ENCODE peak calls at places on chromosomes 16 and 17, in six cellular contexts. J, Q, L, N, D and B are unnamed samples.

GRCh38 chr16:69711115-69711740 is 15.1 kb downstream of the NQO1 start:
- DNase-seq in J (peak; percentile 56), Q (no peak), L (no peak), N (peak; percentile 64), D (no peak), B (no peak)

GRCh38 chr17:3594056-3594810 is 15.0 kb downstream of the TRPV1 start:
- DNase-seq in J (peak; percentile 48), Q (peak; percentile 32), L (no peak), N (no peak), D (peak; percentile 49), B (peak; percentile 32)

GRCh38 chr16:3754304-3754703 is 37.0 kb upstream of the TRAP1 start:
- DNase-seq in J (peak; percentile 18), Q (no peak), L (no peak), N (no peak), D (no peak), B (no peak)

GRCh38 chr16:85454171-85454883 is 158.8 kb upstream of the GSE1 start:
- DNase-seq in J (no peak), Q (no peak), L (no peak), N (peak; percentile 36), D (no peak), B (no peak)

GRCh38 chr17:64240261-64240740 is 22.8 kb downstream of the TEX2 start:
- DNase-seq in J (no peak), Q (no peak), L (no peak), N (no peak), D (no peak), B (no peak)

GRCh38 chr16:85724936-85725335 is 26.0 kb downstream of the C16orf74 start:
- DNase-seq in J (no peak), Q (no peak), L (no peak), N (no peak), D (no peak), B (no peak)

GRCh38 chr16:28826141-28826540 is 3.3 kb downstream of the ATXN2L start:
- DNase-seq in J (no peak), Q (no peak), L (no peak), N (no peak), D (no peak), B (no peak)

GRCh38 chr16:2769675-2770056 is 7.4 kb downstream of the ELOB start:
- DNase-seq in J (no peak), Q (no peak), L (no peak), N (no peak), D (no peak), B (no peak)

GRCh38 chr16:14309906-14310305 is 238.8 kb downstream of the MRTFB start:
- DNase-seq in J (no peak), Q (no peak), L (peak; percentile 97), N (peak; percentile 41), D (no peak), B (no peak)

GRCh38 chr17:65514082-65514481 is 47.4 kb downstream of the AXIN2 start:
- DNase-seq in J (no peak), Q (no peak), L (peak; percentile 35), N (no peak), D (no peak), B (no peak)

GRCh38 chr17:691423-691822 is 23.2 kb downstream of the VPS53 start:
- DNase-seq in J (no peak), Q (no peak), L (peak; percentile 67), N (no peak), D (no peak), B (no peak)

GRCh38 chr17:78313735-78314648 is 45.9 kb downstream of the SOCS3 start:
- DNase-seq in J (no peak), Q (peak; percentile 72), L (peak; percentile 95), N (peak; percentile 86), D (peak; percentile 81), B (no peak)

GRCh38 chr16:1469693-1470201 is 5.1 kb downstream of the CLCN7 start:
- DNase-seq in J (no peak), Q (no peak), L (no peak), N (no peak), D (no peak), B (no peak)

GRCh38 chr16:80804061-80804450 is 342 bp downstream of the CDYL2 start:
- DNase-seq in J (peak; percentile 30), Q (peak; percentile 34), L (no peak), N (peak; percentile 49), D (peak; percentile 70), B (no peak)

GRCh38 chr16:80802129-80802528 is 2.3 kb downstream of the CDYL2 start:
- DNase-seq in J (no peak), Q (no peak), L (no peak), N (no peak), D (no peak), B (no peak)

GRCh38 chr16:80802902-80803301 is 1.5 kb downstream of the CDYL2 start:
- DNase-seq in J (no peak), Q (no peak), L (no peak), N (no peak), D (no peak), B (no peak)

GRCh38 chr16:80804451-80805383 is at the start of gene CDYL2:
- DNase-seq in J (no peak), Q (no peak), L (peak; percentile 37), N (peak; percentile 50), D (peak; percentile 55), B (no peak)

DNA sequence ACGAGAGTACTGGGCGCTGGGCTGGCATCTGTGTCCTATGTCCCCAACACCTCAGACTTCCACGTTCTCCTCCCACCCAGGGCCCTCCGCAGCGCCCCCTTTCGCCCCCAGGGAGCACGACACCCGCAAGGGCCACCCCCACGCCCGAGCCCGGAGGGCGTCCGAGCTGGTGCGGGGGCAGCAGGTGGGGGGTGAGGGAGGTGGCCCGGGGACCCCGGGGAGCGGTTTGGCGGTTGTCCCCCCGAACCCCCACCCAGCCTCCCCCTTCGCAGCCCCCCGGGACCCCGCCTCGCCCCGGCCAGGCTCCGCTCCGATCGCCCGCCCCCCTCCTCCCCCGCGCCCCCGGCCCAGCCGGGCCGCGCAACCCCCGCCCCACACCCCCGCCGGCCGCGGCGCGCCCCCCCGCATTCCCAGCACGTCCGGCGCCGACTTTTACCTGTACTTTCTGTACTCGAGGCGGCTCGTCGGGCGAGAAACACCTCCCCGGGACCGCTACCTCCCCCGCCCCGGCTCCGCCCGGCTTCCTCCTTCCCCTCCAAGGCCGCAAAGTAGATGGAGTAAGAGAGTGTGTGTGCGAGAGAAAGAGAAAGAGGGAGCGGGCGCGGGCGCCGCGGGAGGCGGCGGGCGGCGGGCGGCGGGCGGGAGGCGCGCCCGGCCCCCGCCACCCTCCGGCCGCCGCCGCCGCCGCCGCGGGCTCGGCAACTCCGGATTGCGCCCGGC is 897 bp downstream of the CDYL2 start:
- DNase-seq in J (no peak), Q (no peak), L (peak; percentile 1), N (peak; percentile 52), D (peak; percentile 33), B (no peak)
- H3K27ac ChIP-seq in J (no peak overlapping the region), Q (no peak overlapping the region), L (no peak overlapping the region), N (no peak overlapping the region), D (no peak overlapping the region), B (no peak overlapping the region)

DNA sequence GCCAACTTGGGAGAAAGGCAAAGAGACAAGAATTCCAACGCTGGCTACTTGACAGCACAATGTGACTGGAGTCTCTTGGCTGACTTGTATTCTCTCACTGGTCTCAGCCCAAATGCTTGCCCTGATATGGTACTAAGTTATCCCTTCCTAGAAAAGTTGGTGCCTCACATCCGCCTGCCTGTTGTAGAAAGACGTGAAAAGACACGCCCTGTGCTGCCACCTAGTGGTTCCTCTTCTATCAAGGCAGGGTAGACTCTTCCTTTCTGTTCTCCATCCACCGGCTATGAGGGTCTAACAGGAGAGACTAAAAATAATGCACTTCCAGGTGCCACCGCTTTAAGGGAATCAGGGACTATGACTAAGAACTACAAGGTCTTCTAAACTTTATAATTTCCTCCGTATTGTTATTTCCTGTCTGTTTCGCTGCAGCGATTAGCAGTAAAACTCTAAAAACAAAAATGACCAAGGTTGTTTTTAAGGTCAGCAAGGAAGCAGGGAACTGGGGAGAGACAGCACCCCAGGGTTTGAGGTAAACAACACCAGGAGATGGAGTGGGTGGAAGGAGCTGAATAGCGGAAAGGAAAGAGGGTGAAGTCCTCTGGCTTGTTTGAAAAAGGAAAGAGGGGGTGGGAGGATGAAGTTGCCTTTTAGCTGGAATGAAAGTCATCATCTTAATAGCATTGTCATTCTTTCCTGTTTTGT is 109.5 kb downstream of the YPEL2 start:
- DNase-seq in J (peak; percentile 78), Q (peak; percentile 96), L (peak; percentile 88), N (peak; percentile 80), D (peak; percentile 89), B (peak; percentile 86)
- H3K27ac ChIP-seq in J (no peak overlapping the region), Q (peak overlapping the region; percentile 58), L (no peak overlapping the region), N (no peak overlapping the region), D (peak overlapping the region; percentile 89), B (peak overlapping the region; percentile 27)

GRCh38 chr16:79336437-79337229 is 263.9 kb downstream of the MAF start:
- DNase-seq in J (no peak), Q (no peak), L (no peak), N (no peak), D (no peak), B (no peak)
- H3K27ac ChIP-seq in J (no peak overlapping the region), Q (no peak overlapping the region), L (no peak overlapping the region), N (no peak overlapping the region), D (no peak overlapping the region), B (no peak overlapping the region)

DNA sequence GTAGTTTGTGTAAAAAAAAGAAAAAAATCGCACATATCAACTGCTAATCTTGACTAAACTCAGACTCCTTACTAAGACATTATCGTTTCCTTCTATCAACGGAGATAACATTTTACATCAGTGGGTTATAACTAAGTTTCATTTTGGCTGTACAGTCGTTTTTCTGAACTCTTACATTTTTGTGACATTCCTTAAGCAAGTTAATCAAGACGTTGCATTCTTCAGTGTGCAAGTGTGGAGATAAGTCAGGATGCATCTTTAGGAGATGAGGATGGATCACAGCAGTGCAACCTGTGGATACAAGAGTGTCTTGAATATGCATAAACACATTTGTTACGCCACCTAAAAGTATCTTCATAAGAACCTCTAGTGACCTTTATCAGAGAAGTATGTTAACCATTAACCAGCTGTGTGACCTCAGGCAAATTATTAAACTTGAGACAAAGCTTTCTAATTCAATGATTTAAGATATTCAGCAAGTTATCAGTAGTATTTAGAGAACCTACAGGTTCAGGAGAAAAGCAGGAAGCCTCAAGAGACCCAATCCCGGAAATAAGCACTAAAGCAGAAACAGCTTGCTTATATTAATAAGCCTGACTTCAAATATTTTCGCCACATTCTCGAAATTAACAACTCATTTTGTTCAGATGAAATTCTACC is 9.4 kb downstream of the CMC2 start:
- DNase-seq in J (no peak), Q (no peak), L (peak; percentile 70), N (no peak), D (no peak), B (no peak)
- H3K27ac ChIP-seq in J (no peak overlapping the region), Q (no peak overlapping the region), L (no peak overlapping the region), N (peak overlapping the region; percentile 80), D (no peak overlapping the region), B (no peak overlapping the region)